ENCODE peak calls at places on chromosomes 12 and 14, in five cellular contexts. One of them, this sample, is unnamed.

GRCh38 chr14:81169711-81170103 is 51.1 kb downstream of the GTF2A1 start:
- DNase-seq in Ammon's horn: peak
- DNase-seq in Calu3: no peak
- DNase-seq in stomach: peak
- DNase-seq in GM06990: no peak
- DNase-seq in this sample: no peak

GRCh38 chr14:71610797-71611196 is 321.4 kb upstream of the RGS6 start:
- DNase-seq in Ammon's horn: no peak
- DNase-seq in GM06990: no peak
- DNase-seq in Calu3: no peak
- DNase-seq in stomach: no peak
- DNase-seq in this sample: no peak

GRCh38 chr14:50055461-50056228 is 60.7 kb downstream of the VCPKMT start:
- DNase-seq in Calu3: no peak
- DNase-seq in Ammon's horn: no peak
- DNase-seq in stomach: no peak
- DNase-seq in GM06990: no peak
- DNase-seq in this sample: no peak

GRCh38 chr12:82866227-82866803 is 179.6 kb downstream of the TMTC2 start:
- DNase-seq in GM06990: no peak
- DNase-seq in Ammon's horn: no peak
- DNase-seq in Calu3: no peak
- DNase-seq in stomach: no peak
- DNase-seq in this sample: no peak

GRCh38 chr12:112906712-112907414 is at the start of gene OAS1:
- DNase-seq in Ammon's horn: peak
- DNase-seq in stomach: peak
- DNase-seq in GM06990: peak
- DNase-seq in Calu3: peak
- DNase-seq in this sample: peak

GRCh38 chr12:12700249-12700648 is 4.3 kb upstream of the GPR19 start:
- DNase-seq in stomach: no peak
- DNase-seq in Calu3: no peak
- DNase-seq in Ammon's horn: no peak
- DNase-seq in GM06990: no peak
- DNase-seq in this sample: no peak

GRCh38 chr12:109728921-109729836 is 15.6 kb downstream of the FAM222A start:
- DNase-seq in Ammon's horn: no peak
- DNase-seq in Calu3: no peak
- DNase-seq in stomach: no peak
- DNase-seq in GM06990: no peak
- DNase-seq in this sample: no peak

GRCh38 chr14:97413991-97414717 is 617.0 kb downstream of the VRK1 start:
- DNase-seq in GM06990: no peak
- DNase-seq in stomach: no peak
- DNase-seq in Calu3: no peak
- DNase-seq in Ammon's horn: no peak
- DNase-seq in this sample: no peak

GRCh38 chr12:56629459-56630179 is 507 bp downstream of the BAZ2A start:
- DNase-seq in Ammon's horn: peak
- DNase-seq in Calu3: peak
- DNase-seq in GM06990: peak
- DNase-seq in stomach: no peak
- DNase-seq in this sample: peak

GRCh38 chr14:100534528-100535286 is 52.5 kb downstream of the BEGAIN start:
- DNase-seq in stomach: no peak
- DNase-seq in GM06990: peak
- DNase-seq in Ammon's horn: no peak
- DNase-seq in Calu3: no peak
- DNase-seq in this sample: peak

GRCh38 chr12:10612954-10613333 is 465 bp downstream of the MAGOHB start:
- DNase-seq in GM06990: peak
- DNase-seq in Calu3: no peak
- DNase-seq in Ammon's horn: no peak
- DNase-seq in stomach: no peak
- DNase-seq in this sample: no peak

GRCh38 chr14:90235179-90235976 is 21.0 kb upstream of the PSMC1 start:
- DNase-seq in Ammon's horn: peak
- DNase-seq in Calu3: peak
- DNase-seq in GM06990: peak
- DNase-seq in stomach: peak
- DNase-seq in this sample: peak

GRCh38 chr14:67411820-67412421 is at the start of gene PLEK2:
- DNase-seq in Calu3: peak
- DNase-seq in GM06990: no peak
- DNase-seq in stomach: peak
- DNase-seq in Ammon's horn: no peak
- DNase-seq in this sample: no peak

GRCh38 chr14:81313200-81313599 is 86.9 kb downstream of the STON2 start:
- DNase-seq in Calu3: no peak
- DNase-seq in GM06990: no peak
- DNase-seq in Ammon's horn: peak
- DNase-seq in stomach: no peak
- DNase-seq in this sample: no peak

GRCh38 chr14:77878783-77879182 is 78.9 kb downstream of the ADCK1 start:
- DNase-seq in GM06990: no peak
- DNase-seq in Ammon's horn: no peak
- DNase-seq in Calu3: no peak
- DNase-seq in stomach: no peak
- DNase-seq in this sample: no peak

GRCh38 chr12:21539797-21540196 is 13.7 kb downstream of the SPX start:
- DNase-seq in stomach: no peak
- DNase-seq in Calu3: no peak
- DNase-seq in GM06990: no peak
- DNase-seq in Ammon's horn: no peak
- DNase-seq in this sample: no peak

GRCh38 chr14:91177073-91177796 is 63.4 kb downstream of the DGLUCY start:
- DNase-seq in stomach: peak
- DNase-seq in Calu3: peak
- DNase-seq in Ammon's horn: peak
- DNase-seq in GM06990: no peak
- DNase-seq in this sample: peak

GRCh38 chr12:3035815-3036702 is 41.1 kb upstream of the TSPAN9 start:
- DNase-seq in Calu3: no peak
- DNase-seq in Ammon's horn: peak
- DNase-seq in stomach: no peak
- DNase-seq in GM06990: no peak
- DNase-seq in this sample: no peak

GRCh38 chr14:73887116-73887490 is 444 bp downstream of the ZNF410 start:
- DNase-seq in Ammon's horn: peak
- DNase-seq in Calu3: no peak
- DNase-seq in stomach: no peak
- DNase-seq in GM06990: no peak
- DNase-seq in this sample: peak

This sample was measured in DND-41.